ENCODE peak calls at places on chromosomes 4 and X, in six cellular contexts. I, W, F, Q, B and M are unnamed samples.

GRCh38 chr4:81814909-81815539 is 343.3 kb upstream of the RASGEF1B start:
- DNase-seq in F (no peak), W (no peak), I (no peak), Q (no peak), B (no peak), M (peak)

GRCh38 chrX:101619336-101619735 is 1.5 kb upstream of the ARMCX6 start:
- DNase-seq in I (peak), B (no peak), Q (no peak), F (peak), W (no peak), M (no peak)

GRCh38 chr4:86999244-86999643 is 64.4 kb downstream of the AFF1 start:
- DNase-seq in B (peak), I (no peak), Q (no peak), F (no peak), W (no peak), M (no peak)

GRCh38 chrX:24542756-24543155 is 77.7 kb downstream of the PDK3 start:
- DNase-seq in F (no peak), Q (no peak), W (no peak), B (peak), I (no peak), M (no peak)

GRCh38 chrX:40197071-40197470 is 99.3 kb upstream of the BCOR start:
- DNase-seq in B (no peak), Q (no peak), W (no peak), F (no peak), I (peak), M (no peak)

GRCh38 chr4:150302553-150302952 is 224.3 kb downstream of the DCLK2 start:
- DNase-seq in Q (no peak), W (peak), F (peak), B (peak), I (peak), M (peak)

GRCh38 chr4:76687730-76688441 is 210.1 kb downstream of the SOWAHB start:
- DNase-seq in B (no peak), I (peak), F (no peak), Q (no peak), W (no peak), M (no peak)

GRCh38 chr4:105601406-105601805 is 49.0 kb downstream of the ARHGEF38 start:
- DNase-seq in I (no peak), Q (no peak), W (no peak), F (no peak), B (no peak), M (no peak)

GRCh38 chrX:48890934-48891401 is 6.6 kb downstream of the TIMM17B start:
- DNase-seq in W (no peak), I (peak), Q (no peak), F (no peak), B (no peak), M (no peak)

GRCh38 chr4:106497271-106497670 is 128.7 kb upstream of the GIMD1 start:
- DNase-seq in I (no peak), Q (no peak), F (no peak), W (no peak), B (no peak), M (no peak)

GRCh38 chr4:187903700-187904099 is 91.9 kb upstream of the ZFP42 start:
- DNase-seq in I (no peak), W (no peak), B (no peak), F (no peak), Q (no peak), M (no peak)

GRCh38 chr4:38396845-38397547 is 267.0 kb upstream of the KLF3 start:
- DNase-seq in I (no peak), W (no peak), F (no peak), B (no peak), Q (no peak), M (no peak)

GRCh38 chr4:184168406-184169019 is 49.2 kb downstream of the ENPP6 start:
- DNase-seq in Q (no peak), I (peak), F (peak), W (peak), B (peak), M (peak)

GRCh38 chr4:168994961-168995360 is 15.1 kb downstream of the CBR4 start:
- DNase-seq in B (no peak), I (no peak), Q (no peak), W (no peak), F (no peak), M (no peak)

GRCh38 chr4:129193357-129194100 is 97.6 kb downstream of the C4orf33 start:
- DNase-seq in F (no peak), W (no peak), B (peak), Q (no peak), I (no peak), M (no peak)

GRCh38 chr4:33696586-33696985 is 2547.7 kb downstream of the ARAP2 start:
- DNase-seq in F (no peak), Q (no peak), W (no peak), I (no peak), B (peak), M (no peak)

GRCh38 chr4:92012899-92013867 is 290.6 kb upstream of the GRID2 start:
- DNase-seq in W (peak), F (peak), Q (no peak), B (no peak), I (no peak), M (peak)

GRCh38 chr4:751676-752075 is 46.0 kb downstream of the PCGF3 start:
- DNase-seq in F (no peak), Q (no peak), I (no peak), B (no peak), W (no peak), M (no peak)

GRCh38 chrX:97322401-97322800 is 438.7 kb downstream of the RPA4 start:
- DNase-seq in W (no peak), Q (no peak), B (no peak), I (no peak), F (no peak), M (no peak)

GRCh38 chr4:168153596-168154440 is 61.5 kb downstream of the ANXA10 start:
- DNase-seq in Q (peak), W (peak), I (peak), F (peak), B (peak), M (peak)

GRCh38 chr4:135177323-135177722 is 975.7 kb upstream of the PABPC4L start:
- DNase-seq in W (no peak), I (no peak), Q (no peak), F (no peak), B (no peak), M (no peak)

GRCh38 chrX:70174754-70175153 is 2.5 kb upstream of the DGAT2L6 start:
- DNase-seq in F (no peak), W (no peak), Q (no peak), I (no peak), B (peak), M (no peak)

GRCh38 chrX:40088299-40088625 is 9.5 kb downstream of the BCOR start:
- DNase-seq in W (no peak), B (no peak), I (no peak), Q (no peak), F (no peak), M (no peak)

GRCh38 chr4:138222041-138222440 is 20.1 kb downstream of the SLC7A11 start:
- DNase-seq in W (peak), B (peak), I (no peak), F (no peak), Q (no peak), M (no peak)

GRCh38 chr4:102627831-102628523 is 126.8 kb downstream of the NFKB1 start:
- DNase-seq in F (no peak), Q (no peak), B (peak), W (peak), I (peak), M (peak)

GRCh38 chrX:70439016-70439415 is 5.6 kb upstream of the DLG3 start:
- DNase-seq in W (no peak), Q (no peak), F (no peak), B (no peak), I (no peak), M (peak)

GRCh38 chrX:106903291-106903820 is at the start of gene RIPPLY1:
- DNase-seq in B (no peak), F (no peak), I (no peak), Q (peak), W (no peak), M (peak)

GRCh38 chrX:78327370-78328048 is at the start of gene CYSLTR1:
- DNase-seq in F (no peak), Q (no peak), W (no peak), I (no peak), B (no peak), M (peak)

GRCh38 chr4:41865306-41865980 is 69.8 kb upstream of the TMEM33 start:
- DNase-seq in I (no peak), W (no peak), Q (no peak), F (no peak), B (no peak), M (peak)

GRCh38 chr4:8391972-8392371 is 48.6 kb downstream of the ACOX3 start:
- DNase-seq in F (no peak), B (peak), Q (peak), W (no peak), I (no peak), M (peak)

GRCh38 chr4:43242611-43243010 is 350.1 kb downstream of the GRXCR1 start:
- DNase-seq in F (no peak), I (no peak), W (no peak), Q (no peak), B (no peak), M (no peak)

GRCh38 chr4:158170691-158171455 is 2.0 kb downstream of the GASK1B start:
- DNase-seq in W (no peak), Q (no peak), B (peak), F (peak), I (peak), M (no peak)
- TF ChIP-seq CTCF in W (peak), Q (peak), B (peak), F (peak), I (peak), M (peak)

GRCh38 chrX:2767631-2768455 is 16.0 kb downstream of the XG start:
- DNase-seq in F (peak), I (no peak), W (peak), Q (no peak), B (no peak), M (peak)
- TF ChIP-seq MYC in F (no peak), I (no peak), W (no peak), Q (no peak), B (no peak), M (no peak)

GRCh38 chrX:22118161-22118830 is 86.2 kb downstream of the PHEX start:
- DNase-seq in I (no peak), W (no peak), B (no peak), Q (no peak), F (no peak), M (no peak)
- TF ChIP-seq MAX in I (no peak), W (no peak), B (no peak), Q (no peak), F (no peak), M (no peak)

GRCh38 chr4:160969914-160970313 is 1193.9 kb downstream of the FSTL5 start:
- DNase-seq in B (no peak), F (no peak), I (no peak), Q (no peak), W (no peak), M (no peak)
- TF ChIP-seq CTCF in B (no peak), F (no peak), I (no peak), Q (no peak), W (no peak), M (no peak)

DNA sequence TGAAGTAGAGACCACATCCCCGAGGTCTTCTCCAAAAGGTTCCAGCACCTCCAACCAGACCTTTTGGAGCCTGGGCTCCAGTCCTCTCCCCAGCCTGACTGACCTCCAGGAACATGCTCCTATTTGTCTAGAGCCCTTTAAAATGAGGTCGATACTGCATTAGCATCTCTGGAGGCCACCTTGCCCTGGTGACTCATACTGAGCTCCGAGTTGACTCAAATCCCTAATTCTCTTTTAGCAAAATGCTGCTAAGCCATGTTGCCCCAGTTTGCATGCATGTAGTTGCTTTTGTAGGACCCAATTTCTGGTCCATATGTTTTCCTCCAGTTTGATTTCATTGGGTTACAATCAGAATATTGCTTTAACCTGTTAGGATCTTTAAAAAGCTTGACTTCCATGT is 43.5 kb upstream of the CITED1 start:
- DNase-seq in Q (peak), B (no peak), W (no peak), I (no peak), F (no peak), M (no peak)
- TF ChIP-seq MYC in Q (no peak), B (no peak), W (no peak), I (no peak), F (no peak), M (no peak)

GRCh38 chr4:186104895-186105720 is 604 bp downstream of the FAM149A start:
- DNase-seq in B (no peak), Q (no peak), I (no peak), W (no peak), F (no peak), M (no peak)
- TF ChIP-seq MAX in B (no peak), Q (no peak), I (no peak), W (no peak), F (no peak), M (no peak)